ENCODE peak calls at places on chromosomes 6 and 20, in seven cellular contexts. One of them, this sample, is unnamed.

GRCh38 chr6:72824833-72825232 is 203.0 kb downstream of the KCNQ5 start:
- DNase-seq in activated T-cell treated with anti-CD3 and anti-CD28 coated beads for 4 hours: no peak
- DNase-seq in stimulated activated CD4-positive, alpha-beta T cell treated with anti-CD3 and anti-CD28 coated beads, Interleukin-4, amount 100 ng/mL, for 48 hours: no peak
- DNase-seq in frontal cortex: no peak
- DNase-seq in NCI-H1417: no peak
- DNase-seq in activated CD8-positive, alpha-beta memory T cell treated with anti-CD3 and anti-CD28 coated beads for 48 hours: no peak
- DNase-seq in tibial artery: no peak
- DNase-seq in this sample: no peak

GRCh38 chr6:169296170-169296569 is 42.5 kb upstream of the THBS2 start:
- DNase-seq in stimulated activated CD4-positive, alpha-beta T cell treated with anti-CD3 and anti-CD28 coated beads, Interleukin-4, amount 100 ng/mL, for 48 hours: no peak
- DNase-seq in frontal cortex: no peak
- DNase-seq in tibial artery: no peak
- DNase-seq in NCI-H1417: no peak
- DNase-seq in activated T-cell treated with anti-CD3 and anti-CD28 coated beads for 4 hours: no peak
- DNase-seq in activated CD8-positive, alpha-beta memory T cell treated with anti-CD3 and anti-CD28 coated beads for 48 hours: no peak
- DNase-seq in this sample: no peak

GRCh38 chr6:5787054-5787720 is 219.5 kb downstream of the NRN1 start:
- DNase-seq in stimulated activated CD4-positive, alpha-beta T cell treated with anti-CD3 and anti-CD28 coated beads, Interleukin-4, amount 100 ng/mL, for 48 hours: no peak
- DNase-seq in NCI-H1417: no peak
- DNase-seq in tibial artery: no peak
- DNase-seq in frontal cortex: no peak
- DNase-seq in activated CD8-positive, alpha-beta memory T cell treated with anti-CD3 and anti-CD28 coated beads for 48 hours: no peak
- DNase-seq in activated T-cell treated with anti-CD3 and anti-CD28 coated beads for 4 hours: no peak
- DNase-seq in this sample: no peak

GRCh38 chr6:132733814-132734213 is 20.0 kb upstream of the VNN1 start:
- DNase-seq in stimulated activated CD4-positive, alpha-beta T cell treated with anti-CD3 and anti-CD28 coated beads, Interleukin-4, amount 100 ng/mL, for 48 hours: no peak
- DNase-seq in activated T-cell treated with anti-CD3 and anti-CD28 coated beads for 4 hours: no peak
- DNase-seq in activated CD8-positive, alpha-beta memory T cell treated with anti-CD3 and anti-CD28 coated beads for 48 hours: no peak
- DNase-seq in frontal cortex: no peak
- DNase-seq in tibial artery: no peak
- DNase-seq in NCI-H1417: no peak
- DNase-seq in this sample: no peak

GRCh38 chr6:25404693-25405169 is 125.6 kb downstream of the CARMIL1 start:
- DNase-seq in activated CD8-positive, alpha-beta memory T cell treated with anti-CD3 and anti-CD28 coated beads for 48 hours: peak; percentile 4
- DNase-seq in activated T-cell treated with anti-CD3 and anti-CD28 coated beads for 4 hours: peak; percentile 15
- DNase-seq in tibial artery: no peak
- DNase-seq in stimulated activated CD4-positive, alpha-beta T cell treated with anti-CD3 and anti-CD28 coated beads, Interleukin-4, amount 100 ng/mL, for 48 hours: no peak
- DNase-seq in NCI-H1417: no peak
- DNase-seq in frontal cortex: no peak
- DNase-seq in this sample: no peak

GRCh38 chr20:43540673-43541060 is 18.2 kb upstream of the SGK2 start:
- DNase-seq in frontal cortex: no peak
- DNase-seq in NCI-H1417: no peak
- DNase-seq in tibial artery: peak; percentile 42
- DNase-seq in activated T-cell treated with anti-CD3 and anti-CD28 coated beads for 4 hours: no peak
- DNase-seq in stimulated activated CD4-positive, alpha-beta T cell treated with anti-CD3 and anti-CD28 coated beads, Interleukin-4, amount 100 ng/mL, for 48 hours: no peak
- DNase-seq in activated CD8-positive, alpha-beta memory T cell treated with anti-CD3 and anti-CD28 coated beads for 48 hours: no peak
- DNase-seq in this sample: no peak

GRCh38 chr6:45663181-45664180 is 285.7 kb upstream of the SUPT3H start:
- DNase-seq in stimulated activated CD4-positive, alpha-beta T cell treated with anti-CD3 and anti-CD28 coated beads, Interleukin-4, amount 100 ng/mL, for 48 hours: peak; percentile 50
- DNase-seq in activated CD8-positive, alpha-beta memory T cell treated with anti-CD3 and anti-CD28 coated beads for 48 hours: peak; percentile 33
- DNase-seq in tibial artery: no peak
- DNase-seq in activated T-cell treated with anti-CD3 and anti-CD28 coated beads for 4 hours: peak; percentile 17
- DNase-seq in NCI-H1417: peak; percentile 54
- DNase-seq in frontal cortex: peak; percentile 42
- DNase-seq in this sample: no peak

GRCh38 chr20:51594206-51594998 is 51.9 kb upstream of the NFATC2 start:
- DNase-seq in activated CD8-positive, alpha-beta memory T cell treated with anti-CD3 and anti-CD28 coated beads for 48 hours: no peak
- DNase-seq in frontal cortex: peak; percentile 36
- DNase-seq in NCI-H1417: no peak
- DNase-seq in stimulated activated CD4-positive, alpha-beta T cell treated with anti-CD3 and anti-CD28 coated beads, Interleukin-4, amount 100 ng/mL, for 48 hours: no peak
- DNase-seq in tibial artery: no peak
- DNase-seq in activated T-cell treated with anti-CD3 and anti-CD28 coated beads for 4 hours: no peak
- DNase-seq in this sample: no peak

GRCh38 chr6:21149460-21149859 is 444.1 kb upstream of the SOX4 start:
- DNase-seq in tibial artery: no peak
- DNase-seq in frontal cortex: no peak
- DNase-seq in stimulated activated CD4-positive, alpha-beta T cell treated with anti-CD3 and anti-CD28 coated beads, Interleukin-4, amount 100 ng/mL, for 48 hours: no peak
- DNase-seq in NCI-H1417: no peak
- DNase-seq in activated T-cell treated with anti-CD3 and anti-CD28 coated beads for 4 hours: no peak
- DNase-seq in activated CD8-positive, alpha-beta memory T cell treated with anti-CD3 and anti-CD28 coated beads for 48 hours: no peak
- DNase-seq in this sample: peak; percentile 95

GRCh38 chr20:8646026-8646425 is 422.9 kb upstream of the PLCB4 start:
- DNase-seq in stimulated activated CD4-positive, alpha-beta T cell treated with anti-CD3 and anti-CD28 coated beads, Interleukin-4, amount 100 ng/mL, for 48 hours: no peak
- DNase-seq in activated T-cell treated with anti-CD3 and anti-CD28 coated beads for 4 hours: no peak
- DNase-seq in NCI-H1417: no peak
- DNase-seq in activated CD8-positive, alpha-beta memory T cell treated with anti-CD3 and anti-CD28 coated beads for 48 hours: no peak
- DNase-seq in tibial artery: no peak
- DNase-seq in frontal cortex: no peak
- DNase-seq in this sample: peak; percentile 88

GRCh38 chr20:36214684-36215256 is 21.5 kb upstream of the AAR2 start:
- DNase-seq in tibial artery: no peak
- DNase-seq in activated CD8-positive, alpha-beta memory T cell treated with anti-CD3 and anti-CD28 coated beads for 48 hours: no peak
- DNase-seq in stimulated activated CD4-positive, alpha-beta T cell treated with anti-CD3 and anti-CD28 coated beads, Interleukin-4, amount 100 ng/mL, for 48 hours: no peak
- DNase-seq in NCI-H1417: peak; percentile 67
- DNase-seq in frontal cortex: peak; percentile 41
- DNase-seq in activated T-cell treated with anti-CD3 and anti-CD28 coated beads for 4 hours: no peak
- DNase-seq in this sample: peak; percentile 47

GRCh38 chr6:52596371-52597028 is 19.6 kb upstream of the TRAM2 start:
- DNase-seq in stimulated activated CD4-positive, alpha-beta T cell treated with anti-CD3 and anti-CD28 coated beads, Interleukin-4, amount 100 ng/mL, for 48 hours: no peak
- DNase-seq in NCI-H1417: no peak
- DNase-seq in frontal cortex: no peak
- DNase-seq in activated CD8-positive, alpha-beta memory T cell treated with anti-CD3 and anti-CD28 coated beads for 48 hours: no peak
- DNase-seq in activated T-cell treated with anti-CD3 and anti-CD28 coated beads for 4 hours: no peak
- DNase-seq in tibial artery: no peak
- DNase-seq in this sample: peak; percentile 84

GRCh38 chr20:50283922-50284810 is 93.5 kb downstream of the CEBPB start:
- DNase-seq in tibial artery: peak; percentile 90
- DNase-seq in frontal cortex: no peak
- DNase-seq in activated CD8-positive, alpha-beta memory T cell treated with anti-CD3 and anti-CD28 coated beads for 48 hours: no peak
- DNase-seq in stimulated activated CD4-positive, alpha-beta T cell treated with anti-CD3 and anti-CD28 coated beads, Interleukin-4, amount 100 ng/mL, for 48 hours: peak; percentile 30
- DNase-seq in NCI-H1417: peak; percentile 43
- DNase-seq in activated T-cell treated with anti-CD3 and anti-CD28 coated beads for 4 hours: no peak
- DNase-seq in this sample: peak; percentile 78

GRCh38 chr6:74805841-74806696 is 399.8 kb downstream of the COL12A1 start:
- DNase-seq in frontal cortex: no peak
- DNase-seq in stimulated activated CD4-positive, alpha-beta T cell treated with anti-CD3 and anti-CD28 coated beads, Interleukin-4, amount 100 ng/mL, for 48 hours: no peak
- DNase-seq in activated CD8-positive, alpha-beta memory T cell treated with anti-CD3 and anti-CD28 coated beads for 48 hours: no peak
- DNase-seq in tibial artery: no peak
- DNase-seq in NCI-H1417: no peak
- DNase-seq in activated T-cell treated with anti-CD3 and anti-CD28 coated beads for 4 hours: no peak
- DNase-seq in this sample: no peak

GRCh38 chr6:126891158-126891557 is 227.3 kb upstream of the RSPO3 start:
- DNase-seq in frontal cortex: no peak
- DNase-seq in activated T-cell treated with anti-CD3 and anti-CD28 coated beads for 4 hours: no peak
- DNase-seq in NCI-H1417: no peak
- DNase-seq in activated CD8-positive, alpha-beta memory T cell treated with anti-CD3 and anti-CD28 coated beads for 48 hours: no peak
- DNase-seq in tibial artery: no peak
- DNase-seq in stimulated activated CD4-positive, alpha-beta T cell treated with anti-CD3 and anti-CD28 coated beads, Interleukin-4, amount 100 ng/mL, for 48 hours: no peak
- DNase-seq in this sample: no peak

GRCh38 chr6:5512422-5512821 is 251.1 kb downstream of the FARS2 start:
- DNase-seq in activated CD8-positive, alpha-beta memory T cell treated with anti-CD3 and anti-CD28 coated beads for 48 hours: no peak
- DNase-seq in stimulated activated CD4-positive, alpha-beta T cell treated with anti-CD3 and anti-CD28 coated beads, Interleukin-4, amount 100 ng/mL, for 48 hours: no peak
- DNase-seq in tibial artery: no peak
- DNase-seq in NCI-H1417: no peak
- DNase-seq in activated T-cell treated with anti-CD3 and anti-CD28 coated beads for 4 hours: no peak
- DNase-seq in frontal cortex: no peak
- DNase-seq in this sample: no peak

GRCh38 chr6:148811472-148811871 is 64.6 kb downstream of the UST start:
- DNase-seq in activated CD8-positive, alpha-beta memory T cell treated with anti-CD3 and anti-CD28 coated beads for 48 hours: no peak
- DNase-seq in NCI-H1417: no peak
- DNase-seq in activated T-cell treated with anti-CD3 and anti-CD28 coated beads for 4 hours: no peak
- DNase-seq in frontal cortex: no peak
- DNase-seq in stimulated activated CD4-positive, alpha-beta T cell treated with anti-CD3 and anti-CD28 coated beads, Interleukin-4, amount 100 ng/mL, for 48 hours: no peak
- DNase-seq in tibial artery: no peak
- DNase-seq in this sample: no peak

GRCh38 chr20:28562510-28562898 is 2695.0 kb upstream of the DEFB115 start:
- DNase-seq in NCI-H1417: no peak
- DNase-seq in tibial artery: no peak
- DNase-seq in stimulated activated CD4-positive, alpha-beta T cell treated with anti-CD3 and anti-CD28 coated beads, Interleukin-4, amount 100 ng/mL, for 48 hours: no peak
- DNase-seq in frontal cortex: no peak
- DNase-seq in activated T-cell treated with anti-CD3 and anti-CD28 coated beads for 4 hours: no peak
- DNase-seq in activated CD8-positive, alpha-beta memory T cell treated with anti-CD3 and anti-CD28 coated beads for 48 hours: no peak
- DNase-seq in this sample: peak; percentile 92

GRCh38 chr20:1876975-1877603 is 18.1 kb upstream of the SIRPA start:
- DNase-seq in activated T-cell treated with anti-CD3 and anti-CD28 coated beads for 4 hours: no peak
- DNase-seq in frontal cortex: peak; percentile 79
- DNase-seq in activated CD8-positive, alpha-beta memory T cell treated with anti-CD3 and anti-CD28 coated beads for 48 hours: no peak
- DNase-seq in tibial artery: no peak
- DNase-seq in stimulated activated CD4-positive, alpha-beta T cell treated with anti-CD3 and anti-CD28 coated beads, Interleukin-4, amount 100 ng/mL, for 48 hours: no peak
- DNase-seq in NCI-H1417: no peak
- DNase-seq in this sample: no peak

GRCh38 chr6:18148304-18149025 is 6.4 kb downstream of the TPMT start:
- DNase-seq in frontal cortex: no peak
- DNase-seq in stimulated activated CD4-positive, alpha-beta T cell treated with anti-CD3 and anti-CD28 coated beads, Interleukin-4, amount 100 ng/mL, for 48 hours: no peak
- DNase-seq in activated CD8-positive, alpha-beta memory T cell treated with anti-CD3 and anti-CD28 coated beads for 48 hours: no peak
- DNase-seq in activated T-cell treated with anti-CD3 and anti-CD28 coated beads for 4 hours: no peak
- DNase-seq in tibial artery: no peak
- DNase-seq in NCI-H1417: no peak
- DNase-seq in this sample: peak; percentile 96

GRCh38 chr6:161117942-161118341 is 126.4 kb downstream of the MAP3K4 start:
- DNase-seq in stimulated activated CD4-positive, alpha-beta T cell treated with anti-CD3 and anti-CD28 coated beads, Interleukin-4, amount 100 ng/mL, for 48 hours: no peak
- DNase-seq in tibial artery: no peak
- DNase-seq in frontal cortex: no peak
- DNase-seq in NCI-H1417: no peak
- DNase-seq in activated CD8-positive, alpha-beta memory T cell treated with anti-CD3 and anti-CD28 coated beads for 48 hours: no peak
- DNase-seq in activated T-cell treated with anti-CD3 and anti-CD28 coated beads for 4 hours: no peak
- DNase-seq in this sample: no peak

GRCh38 chr20:13283869-13284268 is 62.8 kb downstream of the ISM1 start:
- DNase-seq in tibial artery: no peak
- DNase-seq in activated T-cell treated with anti-CD3 and anti-CD28 coated beads for 4 hours: no peak
- DNase-seq in stimulated activated CD4-positive, alpha-beta T cell treated with anti-CD3 and anti-CD28 coated beads, Interleukin-4, amount 100 ng/mL, for 48 hours: no peak
- DNase-seq in NCI-H1417: no peak
- DNase-seq in frontal cortex: no peak
- DNase-seq in activated CD8-positive, alpha-beta memory T cell treated with anti-CD3 and anti-CD28 coated beads for 48 hours: no peak
- DNase-seq in this sample: no peak

GRCh38 chr6:36414481-36414880 is 27.0 kb upstream of the ETV7 start:
- DNase-seq in stimulated activated CD4-positive, alpha-beta T cell treated with anti-CD3 and anti-CD28 coated beads, Interleukin-4, amount 100 ng/mL, for 48 hours: no peak
- DNase-seq in NCI-H1417: no peak
- DNase-seq in frontal cortex: no peak
- DNase-seq in activated CD8-positive, alpha-beta memory T cell treated with anti-CD3 and anti-CD28 coated beads for 48 hours: no peak
- DNase-seq in tibial artery: no peak
- DNase-seq in activated T-cell treated with anti-CD3 and anti-CD28 coated beads for 4 hours: no peak
- DNase-seq in this sample: peak; percentile 66

GRCh38 chr6:135301304-135301703 is 120.2 kb downstream of the MYB start:
- DNase-seq in activated CD8-positive, alpha-beta memory T cell treated with anti-CD3 and anti-CD28 coated beads for 48 hours: no peak
- DNase-seq in stimulated activated CD4-positive, alpha-beta T cell treated with anti-CD3 and anti-CD28 coated beads, Interleukin-4, amount 100 ng/mL, for 48 hours: no peak
- DNase-seq in tibial artery: no peak
- DNase-seq in frontal cortex: no peak
- DNase-seq in NCI-H1417: peak; percentile 40
- DNase-seq in activated T-cell treated with anti-CD3 and anti-CD28 coated beads for 4 hours: no peak
- DNase-seq in this sample: no peak

GRCh38 chr6:16146527-16146955 is 17.7 kb downstream of the MYLIP start:
- DNase-seq in frontal cortex: no peak
- DNase-seq in stimulated activated CD4-positive, alpha-beta T cell treated with anti-CD3 and anti-CD28 coated beads, Interleukin-4, amount 100 ng/mL, for 48 hours: no peak
- DNase-seq in tibial artery: no peak
- DNase-seq in activated CD8-positive, alpha-beta memory T cell treated with anti-CD3 and anti-CD28 coated beads for 48 hours: no peak
- DNase-seq in NCI-H1417: peak; percentile 92
- DNase-seq in activated T-cell treated with anti-CD3 and anti-CD28 coated beads for 4 hours: no peak
- DNase-seq in this sample: no peak

This sample was measured in EH.